ENCODE peak calls at places on chromosomes 1 and 21, in ten cellular contexts. One of them, this sample, is unnamed.

GRCh38 chr1:154849645-154850131 is 20.4 kb downstream of the KCNN3 start:
- DNase-seq in T-helper 2 cell: peak
- DNase-seq in dorsolateral prefrontal cortex: no peak
- DNase-seq in stimulated activated naive CD8-positive, alpha-beta T cell treated with anti-CD3 and anti-CD28 coated beads, Interleukin-15, Interleukin-2, amounts not matched to agents 100 U/mL and 50 U/mL, for 24 hours: peak
- DNase-seq in lower leg skin: no peak
- DNase-seq in stimulated activated CD4-positive, alpha-beta T cell treated with anti-CD3 and anti-CD28 coated beads, Interleukin-12 subunit alpha, Interleukin-12 subunit beta, amount 100 ng/mL, for 4 hours: no peak
- DNase-seq in AG10803: no peak
- DNase-seq in transverse colon: no peak
- DNase-seq in KG1: no peak
- DNase-seq in HS-27A: no peak
- DNase-seq in this sample: no peak

GRCh38 chr1:207520946-207521345 is 25.0 kb downstream of the CR1 start:
- DNase-seq in stimulated activated CD4-positive, alpha-beta T cell treated with anti-CD3 and anti-CD28 coated beads, Interleukin-12 subunit alpha, Interleukin-12 subunit beta, amount 100 ng/mL, for 4 hours: no peak
- DNase-seq in T-helper 2 cell: no peak
- DNase-seq in dorsolateral prefrontal cortex: no peak
- DNase-seq in AG10803: no peak
- DNase-seq in KG1: no peak
- DNase-seq in transverse colon: no peak
- DNase-seq in stimulated activated naive CD8-positive, alpha-beta T cell treated with anti-CD3 and anti-CD28 coated beads, Interleukin-15, Interleukin-2, amounts not matched to agents 100 U/mL and 50 U/mL, for 24 hours: no peak
- DNase-seq in lower leg skin: no peak
- DNase-seq in HS-27A: no peak
- DNase-seq in this sample: no peak

GRCh38 chr1:17460265-17460664 is 20.8 kb upstream of the RCC2 start:
- DNase-seq in T-helper 2 cell: no peak
- DNase-seq in KG1: no peak
- DNase-seq in lower leg skin: peak
- DNase-seq in stimulated activated naive CD8-positive, alpha-beta T cell treated with anti-CD3 and anti-CD28 coated beads, Interleukin-15, Interleukin-2, amounts not matched to agents 100 U/mL and 50 U/mL, for 24 hours: no peak
- DNase-seq in dorsolateral prefrontal cortex: no peak
- DNase-seq in transverse colon: no peak
- DNase-seq in stimulated activated CD4-positive, alpha-beta T cell treated with anti-CD3 and anti-CD28 coated beads, Interleukin-12 subunit alpha, Interleukin-12 subunit beta, amount 100 ng/mL, for 4 hours: no peak
- DNase-seq in AG10803: peak
- DNase-seq in HS-27A: no peak
- DNase-seq in this sample: peak

GRCh38 chr1:104294259-104294658 is 544.6 kb downstream of the AMY1C start:
- DNase-seq in T-helper 2 cell: no peak
- DNase-seq in transverse colon: no peak
- DNase-seq in stimulated activated naive CD8-positive, alpha-beta T cell treated with anti-CD3 and anti-CD28 coated beads, Interleukin-15, Interleukin-2, amounts not matched to agents 100 U/mL and 50 U/mL, for 24 hours: no peak
- DNase-seq in lower leg skin: no peak
- DNase-seq in KG1: no peak
- DNase-seq in stimulated activated CD4-positive, alpha-beta T cell treated with anti-CD3 and anti-CD28 coated beads, Interleukin-12 subunit alpha, Interleukin-12 subunit beta, amount 100 ng/mL, for 4 hours: no peak
- DNase-seq in dorsolateral prefrontal cortex: no peak
- DNase-seq in HS-27A: no peak
- DNase-seq in AG10803: no peak
- DNase-seq in this sample: no peak

GRCh38 chr1:39076127-39076798 is 50.1 kb downstream of the NDUFS5 start:
- DNase-seq in stimulated activated naive CD8-positive, alpha-beta T cell treated with anti-CD3 and anti-CD28 coated beads, Interleukin-15, Interleukin-2, amounts not matched to agents 100 U/mL and 50 U/mL, for 24 hours: no peak
- DNase-seq in dorsolateral prefrontal cortex: peak
- DNase-seq in T-helper 2 cell: no peak
- DNase-seq in AG10803: peak
- DNase-seq in KG1: no peak
- DNase-seq in HS-27A: no peak
- DNase-seq in lower leg skin: peak
- DNase-seq in stimulated activated CD4-positive, alpha-beta T cell treated with anti-CD3 and anti-CD28 coated beads, Interleukin-12 subunit alpha, Interleukin-12 subunit beta, amount 100 ng/mL, for 4 hours: no peak
- DNase-seq in transverse colon: peak
- DNase-seq in this sample: no peak

GRCh38 chr1:77063118-77063517 is 156.1 kb downstream of the PIGK start:
- DNase-seq in stimulated activated naive CD8-positive, alpha-beta T cell treated with anti-CD3 and anti-CD28 coated beads, Interleukin-15, Interleukin-2, amounts not matched to agents 100 U/mL and 50 U/mL, for 24 hours: no peak
- DNase-seq in lower leg skin: no peak
- DNase-seq in dorsolateral prefrontal cortex: no peak
- DNase-seq in stimulated activated CD4-positive, alpha-beta T cell treated with anti-CD3 and anti-CD28 coated beads, Interleukin-12 subunit alpha, Interleukin-12 subunit beta, amount 100 ng/mL, for 4 hours: no peak
- DNase-seq in HS-27A: no peak
- DNase-seq in KG1: no peak
- DNase-seq in T-helper 2 cell: no peak
- DNase-seq in AG10803: no peak
- DNase-seq in transverse colon: no peak
- DNase-seq in this sample: no peak

GRCh38 chr1:205375816-205376545 is 19.3 kb upstream of the KLHDC8A start:
- DNase-seq in stimulated activated naive CD8-positive, alpha-beta T cell treated with anti-CD3 and anti-CD28 coated beads, Interleukin-15, Interleukin-2, amounts not matched to agents 100 U/mL and 50 U/mL, for 24 hours: no peak
- DNase-seq in stimulated activated CD4-positive, alpha-beta T cell treated with anti-CD3 and anti-CD28 coated beads, Interleukin-12 subunit alpha, Interleukin-12 subunit beta, amount 100 ng/mL, for 4 hours: no peak
- DNase-seq in T-helper 2 cell: no peak
- DNase-seq in transverse colon: peak
- DNase-seq in KG1: no peak
- DNase-seq in dorsolateral prefrontal cortex: no peak
- DNase-seq in HS-27A: no peak
- DNase-seq in lower leg skin: no peak
- DNase-seq in AG10803: peak
- DNase-seq in this sample: no peak

GRCh38 chr1:174023438-174023837 is 1.3 kb upstream of the RC3H1 start:
- DNase-seq in stimulated activated naive CD8-positive, alpha-beta T cell treated with anti-CD3 and anti-CD28 coated beads, Interleukin-15, Interleukin-2, amounts not matched to agents 100 U/mL and 50 U/mL, for 24 hours: no peak
- DNase-seq in dorsolateral prefrontal cortex: no peak
- DNase-seq in KG1: no peak
- DNase-seq in HS-27A: no peak
- DNase-seq in stimulated activated CD4-positive, alpha-beta T cell treated with anti-CD3 and anti-CD28 coated beads, Interleukin-12 subunit alpha, Interleukin-12 subunit beta, amount 100 ng/mL, for 4 hours: no peak
- DNase-seq in T-helper 2 cell: no peak
- DNase-seq in lower leg skin: peak
- DNase-seq in AG10803: peak
- DNase-seq in transverse colon: peak
- DNase-seq in this sample: peak

GRCh38 chr1:156640842-156641706 is 843 bp upstream of the BCAN start:
- DNase-seq in KG1: no peak
- DNase-seq in stimulated activated naive CD8-positive, alpha-beta T cell treated with anti-CD3 and anti-CD28 coated beads, Interleukin-15, Interleukin-2, amounts not matched to agents 100 U/mL and 50 U/mL, for 24 hours: no peak
- DNase-seq in dorsolateral prefrontal cortex: peak
- DNase-seq in AG10803: no peak
- DNase-seq in lower leg skin: no peak
- DNase-seq in transverse colon: no peak
- DNase-seq in HS-27A: no peak
- DNase-seq in stimulated activated CD4-positive, alpha-beta T cell treated with anti-CD3 and anti-CD28 coated beads, Interleukin-12 subunit alpha, Interleukin-12 subunit beta, amount 100 ng/mL, for 4 hours: no peak
- DNase-seq in T-helper 2 cell: no peak
- DNase-seq in this sample: no peak

GRCh38 chr1:159598196-159598595 is 10.6 kb downstream of the APCS start:
- DNase-seq in AG10803: peak
- DNase-seq in stimulated activated naive CD8-positive, alpha-beta T cell treated with anti-CD3 and anti-CD28 coated beads, Interleukin-15, Interleukin-2, amounts not matched to agents 100 U/mL and 50 U/mL, for 24 hours: no peak
- DNase-seq in T-helper 2 cell: no peak
- DNase-seq in HS-27A: peak
- DNase-seq in KG1: no peak
- DNase-seq in transverse colon: no peak
- DNase-seq in dorsolateral prefrontal cortex: no peak
- DNase-seq in stimulated activated CD4-positive, alpha-beta T cell treated with anti-CD3 and anti-CD28 coated beads, Interleukin-12 subunit alpha, Interleukin-12 subunit beta, amount 100 ng/mL, for 4 hours: no peak
- DNase-seq in lower leg skin: no peak
- DNase-seq in this sample: peak

GRCh38 chr21:38803075-38803474 is 2.7 kb upstream of the ETS2 start:
- DNase-seq in dorsolateral prefrontal cortex: no peak
- DNase-seq in T-helper 2 cell: no peak
- DNase-seq in AG10803: no peak
- DNase-seq in stimulated activated naive CD8-positive, alpha-beta T cell treated with anti-CD3 and anti-CD28 coated beads, Interleukin-15, Interleukin-2, amounts not matched to agents 100 U/mL and 50 U/mL, for 24 hours: no peak
- DNase-seq in KG1: no peak
- DNase-seq in stimulated activated CD4-positive, alpha-beta T cell treated with anti-CD3 and anti-CD28 coated beads, Interleukin-12 subunit alpha, Interleukin-12 subunit beta, amount 100 ng/mL, for 4 hours: no peak
- DNase-seq in lower leg skin: no peak
- DNase-seq in transverse colon: no peak
- DNase-seq in HS-27A: no peak
- DNase-seq in this sample: no peak

GRCh38 chr1:87956766-87957165 is 628.1 kb downstream of the LMO4 start:
- DNase-seq in dorsolateral prefrontal cortex: no peak
- DNase-seq in stimulated activated CD4-positive, alpha-beta T cell treated with anti-CD3 and anti-CD28 coated beads, Interleukin-12 subunit alpha, Interleukin-12 subunit beta, amount 100 ng/mL, for 4 hours: no peak
- DNase-seq in lower leg skin: no peak
- DNase-seq in stimulated activated naive CD8-positive, alpha-beta T cell treated with anti-CD3 and anti-CD28 coated beads, Interleukin-15, Interleukin-2, amounts not matched to agents 100 U/mL and 50 U/mL, for 24 hours: no peak
- DNase-seq in AG10803: peak
- DNase-seq in KG1: no peak
- DNase-seq in HS-27A: no peak
- DNase-seq in transverse colon: no peak
- DNase-seq in T-helper 2 cell: no peak
- DNase-seq in this sample: no peak